ENCODE peak calls at places on chromosomes 5 and 9, in ten cellular contexts. J is breast epithelium, Q is stomach, G is tibial nerve, M is GM12878, B is sigmoid colon, D is H54, Z is upper lobe of left lung, F is IMR-90, C is transverse colon. S is an unnamed sample.

GRCh38 chr5:65925094-65925600 is 1.2 kb upstream of the ERBIN start:
- DNase-seq in J (peak), Q (peak), G (peak), M (peak), B (peak), D (peak), Z (peak), F (peak), C (peak), S (peak)

GRCh38 chr9:90966475-90967150 is 165.0 kb downstream of the SYK start:
- DNase-seq in J (no peak), Q (no peak), G (no peak), M (no peak), B (no peak), D (no peak), Z (peak), F (peak), C (no peak), S (no peak)

GRCh38 chr9:132006657-132007370 is 72.9 kb downstream of the MED27 start:
- DNase-seq in J (no peak), Q (no peak), G (peak), M (peak), B (no peak), D (no peak), Z (no peak), F (peak), C (no peak), S (no peak)

GRCh38 chr5:39080597-39081204 is 6.5 kb upstream of the RICTOR start:
- DNase-seq in J (no peak), Q (peak), G (peak), M (no peak), B (peak), D (no peak), Z (no peak), F (peak), C (peak), S (peak)

GRCh38 chr5:60209146-60209840 is 315.8 kb upstream of the PDE4D start:
- DNase-seq in J (no peak), Q (no peak), G (no peak), M (no peak), B (no peak), D (no peak), Z (no peak), F (no peak), C (no peak), S (no peak)

GRCh38 chr9:81035171-81035570 is 654.2 kb downstream of the TLE1 start:
- DNase-seq in J (no peak), Q (no peak), G (no peak), M (no peak), B (no peak), D (no peak), Z (no peak), F (peak), C (no peak), S (no peak)

GRCh38 chr9:133727876-133728441 is 10.2 kb downstream of the SARDH start:
- DNase-seq in J (no peak), Q (peak), G (no peak), M (no peak), B (peak), D (no peak), Z (peak), F (no peak), C (no peak), S (no peak)

GRCh38 chr5:115732026-115732425 is 84.4 kb downstream of the CDO1 start:
- DNase-seq in J (no peak), Q (no peak), G (no peak), M (no peak), B (no peak), D (no peak), Z (no peak), F (no peak), C (no peak), S (no peak)

GRCh38 chr5:55633574-55634203 is 78.4 kb downstream of the SLC38A9 start:
- DNase-seq in J (peak), Q (no peak), G (no peak), M (no peak), B (no peak), D (peak), Z (no peak), F (peak), C (peak), S (peak)

GRCh38 chr9:80059979-80060378 is 488.2 kb downstream of the TLE4 start:
- DNase-seq in J (no peak), Q (no peak), G (no peak), M (no peak), B (no peak), D (no peak), Z (no peak), F (no peak), C (no peak), S (no peak)

GRCh38 chr5:138542956-138543729 is at the start of gene ETF1:
- DNase-seq in J (peak), Q (peak), G (peak), M (peak), B (peak), D (peak), Z (peak), F (peak), C (peak), S (peak)
- TF ChIP-seq POLR2A in J (peak), Q (peak), G (peak), M (peak), B (peak), D (peak), Z (peak), F (peak), C (peak), S (peak)

GRCh38 chr9:137575725-137576411 is 2.9 kb downstream of the DPH7 start:
- DNase-seq in J (no peak), Q (no peak), G (no peak), M (peak), B (no peak), D (no peak), Z (no peak), F (no peak), C (no peak), S (no peak)

GRCh38 chr9:137580958-137581331 is 2.2 kb upstream of the DPH7 start:
- DNase-seq in J (no peak), Q (no peak), G (no peak), M (no peak), B (no peak), D (no peak), Z (no peak), F (no peak), C (no peak), S (no peak)

GRCh38 chr9:137579259-137579604 is 507 bp upstream of the DPH7 start:
- DNase-seq in J (no peak), Q (no peak), G (no peak), M (no peak), B (no peak), D (no peak), Z (peak), F (no peak), C (no peak), S (no peak)

GRCh38 chr9:137580209-137580957 is 1.7 kb upstream of the DPH7 start:
- DNase-seq in J (no peak), Q (no peak), G (no peak), M (no peak), B (no peak), D (no peak), Z (no peak), F (no peak), C (no peak), S (no peak)

DNA sequence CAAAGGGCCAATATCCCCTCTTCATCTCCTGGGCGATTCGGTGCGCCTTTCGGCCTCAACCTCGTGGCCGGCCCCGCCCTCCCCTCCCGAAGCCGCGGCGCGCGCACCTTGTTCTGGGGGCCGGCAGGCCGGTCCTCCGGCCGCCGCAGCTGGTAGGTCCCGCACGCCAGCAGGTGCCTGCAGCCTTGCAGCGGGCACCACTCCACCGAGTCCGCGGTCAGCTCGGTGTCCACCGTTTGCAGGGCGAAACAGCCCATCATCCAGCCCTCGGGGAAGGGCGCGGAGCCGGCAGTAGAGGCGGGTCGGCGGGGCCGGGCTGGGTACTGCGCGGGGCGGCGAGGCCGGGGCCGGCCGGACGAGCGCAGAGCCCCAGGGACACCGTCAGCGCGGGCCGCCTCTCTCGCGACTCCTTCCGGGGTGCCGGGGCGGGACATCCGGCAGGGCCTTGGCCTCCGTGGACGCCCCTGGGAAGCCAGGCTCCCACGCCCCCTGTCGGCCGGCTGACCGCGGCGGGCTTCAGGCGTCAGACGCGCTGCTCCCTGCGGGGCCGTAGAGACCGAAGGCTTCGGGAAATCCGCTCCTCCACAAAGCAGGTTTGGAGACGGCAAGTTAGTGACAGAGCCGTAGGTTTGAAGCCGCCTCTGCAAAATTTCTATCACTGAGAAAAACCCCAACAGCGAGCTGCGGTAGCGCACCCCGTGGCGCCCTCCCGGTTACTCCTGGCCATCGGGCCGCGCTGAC is at the start of gene DPH7:
- DNase-seq in J (peak), Q (peak), G (peak), M (peak), B (peak), D (peak), Z (peak), F (peak), C (peak), S (peak)
- TF ChIP-seq POLR2A in J (no peak), Q (no peak), G (peak), M (peak), B (peak), D (peak), Z (no peak), F (no peak), C (peak), S (peak)

DNA sequence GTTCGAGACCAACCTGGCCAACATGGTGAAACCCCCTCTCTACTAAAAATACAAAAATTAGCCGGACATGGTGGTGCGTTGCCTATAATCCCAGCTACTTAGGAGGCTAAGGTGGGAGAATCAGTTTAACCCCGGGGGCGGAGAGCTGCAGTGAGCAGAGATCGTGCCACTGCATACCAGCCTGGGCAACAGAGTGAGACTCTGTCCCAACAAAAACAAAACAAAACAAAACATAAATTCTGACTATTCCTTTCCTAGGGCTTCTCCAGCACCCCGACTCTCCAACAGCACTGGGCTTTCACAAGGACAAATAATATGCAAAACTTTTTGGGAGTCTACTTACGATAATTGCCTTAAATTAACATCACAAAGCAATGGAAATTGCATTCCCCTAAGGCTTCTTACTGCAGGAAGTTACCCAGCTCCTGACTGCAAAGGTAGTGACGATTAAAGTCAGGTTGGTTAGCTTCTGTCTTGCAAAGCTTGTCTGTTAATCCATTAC is 15.9 kb upstream of the CDKN2AIPNL start:
- DNase-seq in J (no peak), Q (no peak), G (no peak), M (no peak), B (no peak), D (no peak), Z (no peak), F (no peak), C (no peak), S (no peak)
- TF ChIP-seq POLR2A in J (no peak), Q (no peak), G (no peak), M (no peak), B (no peak), D (no peak), Z (no peak), F (no peak), C (no peak), S (no peak)

GRCh38 chr5:132386644-132387286 is 17.3 kb downstream of the SLC22A5 start:
- DNase-seq in J (peak), Q (peak), G (peak), M (peak), B (peak), D (peak), Z (no peak), F (peak), C (peak), S (peak)

GRCh38 chr5:132389051-132389331 is 19.5 kb downstream of the SLC22A5 start:
- DNase-seq in J (no peak), Q (no peak), G (no peak), M (no peak), B (no peak), D (no peak), Z (no peak), F (no peak), C (no peak), S (no peak)

GRCh38 chr5:132388244-132389050 is 18.9 kb downstream of the SLC22A5 start:
- DNase-seq in J (no peak), Q (no peak), G (no peak), M (no peak), B (peak), D (no peak), Z (no peak), F (peak), C (peak), S (no peak)

GRCh38 chr5:132389453-132390286 is 20.2 kb downstream of the SLC22A5 start:
- DNase-seq in J (peak), Q (peak), G (no peak), M (no peak), B (peak), D (peak), Z (no peak), F (peak), C (peak), S (no peak)

GRCh38 chr5:132387649-132388117 is 18.2 kb downstream of the SLC22A5 start:
- DNase-seq in J (peak), Q (peak), G (peak), M (no peak), B (peak), D (peak), Z (peak), F (peak), C (peak), S (no peak)
- TF ChIP-seq POLR2A in J (no peak), Q (no peak), G (no peak), M (no peak), B (no peak), D (no peak), Z (no peak), F (no peak), C (peak), S (no peak)

DNA sequence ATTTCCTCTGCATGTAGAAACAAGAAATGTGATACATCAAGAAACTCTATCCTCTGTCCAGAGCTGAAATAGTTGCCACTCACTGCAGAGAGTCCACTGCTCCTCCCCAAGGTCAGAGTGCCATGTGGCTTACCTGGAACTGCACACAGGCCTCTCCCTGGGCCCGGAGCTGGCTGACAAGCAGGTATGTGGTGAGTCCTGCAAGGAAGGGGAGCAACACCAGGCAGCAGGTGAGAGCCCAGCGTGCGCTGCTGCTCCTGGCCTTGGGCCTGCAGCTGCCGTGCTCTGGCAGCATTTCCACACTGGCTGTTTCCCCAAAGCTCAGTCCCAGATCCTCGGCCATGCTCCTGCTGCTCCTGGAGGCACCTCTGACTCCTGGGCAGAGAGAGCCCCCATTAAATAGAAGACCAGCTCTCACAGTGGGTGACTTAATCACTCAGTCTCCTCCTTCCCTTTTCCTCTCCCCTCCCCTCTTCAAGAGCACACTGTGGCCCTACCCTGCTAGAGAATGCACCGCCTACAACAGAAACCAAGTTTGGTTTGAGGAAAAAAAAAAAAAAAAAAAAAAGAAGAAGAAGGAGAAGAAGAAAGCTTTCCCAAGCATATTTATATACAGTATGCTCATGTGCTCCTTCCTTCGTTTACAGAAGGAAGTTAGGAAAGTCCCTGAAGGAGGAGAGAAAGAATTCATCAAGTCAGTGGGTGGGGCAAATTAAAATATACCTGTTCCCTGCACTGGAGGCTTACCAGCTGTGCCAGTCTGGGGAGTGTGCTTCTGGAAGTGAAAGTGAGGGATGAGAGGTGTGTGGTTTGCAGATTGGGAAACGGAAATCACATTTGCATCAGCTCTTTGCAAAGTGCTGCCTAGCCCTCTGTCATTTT is at the start of gene TNFSF15:
- DNase-seq in J (peak), Q (peak), G (no peak), M (peak), B (peak), D (no peak), Z (peak), F (peak), C (peak), S (no peak)
- TF ChIP-seq POLR2A in J (no peak), Q (no peak), G (no peak), M (no peak), B (no peak), D (no peak), Z (no peak), F (no peak), C (peak), S (no peak)